ENCODE peak calls at places on chromosome 1, in eight cellular contexts. S is T follicular helper cell, Y is M059J, V is astrocyte of the spinal cord, N is nucleus accumbens, O is T-cell, C is NCI-H446, Q is iPS DF 6.9. A is an unnamed sample.

GRCh38 chr1:67726224-67726623 is 41.2 kb downstream of the GADD45A start:
- DNase-seq in S (no peak), Y (peak), V (no peak), N (no peak), O (no peak), C (no peak), Q (no peak), A (peak)

GRCh38 chr1:209877109-209877764 is 49.5 kb downstream of the UTP25 start:
- DNase-seq in S (no peak), Y (peak), V (no peak), N (no peak), O (no peak), C (no peak), Q (no peak), A (peak)

GRCh38 chr1:185969524-185969991 is 235.4 kb downstream of the HMCN1 start:
- DNase-seq in S (no peak), Y (peak), V (peak), N (no peak), O (no peak), C (no peak), Q (no peak), A (peak)

GRCh38 chr1:1196431-1197187 is 9.8 kb downstream of the TNFRSF18 start:
- DNase-seq in S (no peak), Y (no peak), V (no peak), N (no peak), O (no peak), C (no peak), Q (no peak), A (no peak)

GRCh38 chr1:172398193-172398592 is 22.3 kb upstream of the C1orf105 start:
- DNase-seq in S (no peak), Y (no peak), V (peak), N (no peak), O (no peak), C (peak), Q (no peak), A (peak)

GRCh38 chr1:62312698-62313097 is 6.5 kb downstream of the KANK4 start:
- DNase-seq in S (no peak), Y (peak), V (no peak), N (no peak), O (no peak), C (no peak), Q (no peak), A (no peak)

GRCh38 chr1:175822575-175822974 is 79.2 kb upstream of the TNR start:
- DNase-seq in S (no peak), Y (peak), V (peak), N (no peak), O (no peak), C (no peak), Q (no peak), A (peak)

GRCh38 chr1:147723691-147724323 is 36.6 kb downstream of the GJA5 start:
- DNase-seq in S (peak), Y (peak), V (no peak), N (peak), O (peak), C (no peak), Q (peak), A (peak)

GRCh38 chr1:57421366-57421765 is 2.5 kb downstream of the DAB1 start:
- DNase-seq in S (no peak), Y (no peak), V (no peak), N (no peak), O (no peak), C (no peak), Q (no peak), A (no peak)

GRCh38 chr1:34825455-34826081 is 32.8 kb downstream of the GJA4 start:
- DNase-seq in S (no peak), Y (no peak), V (no peak), N (no peak), O (no peak), C (no peak), Q (no peak), A (no peak)

GRCh38 chr1:103489881-103490280 is 35.6 kb upstream of the RNPC3 start:
- DNase-seq in S (no peak), Y (peak), V (peak), N (no peak), O (no peak), C (no peak), Q (no peak), A (peak)

GRCh38 chr1:180953791-180954721 is 41.4 kb downstream of the KIAA1614 start:
- DNase-seq in S (peak), Y (peak), V (peak), N (peak), O (peak), C (no peak), Q (no peak), A (peak)

GRCh38 chr1:56284933-56285332 is 294.4 kb downstream of the PLPP3 start:
- DNase-seq in S (no peak), Y (peak), V (peak), N (no peak), O (no peak), C (no peak), Q (no peak), A (peak)

GRCh38 chr1:46278807-46279206 is 24.6 kb downstream of the LRRC41 start:
- DNase-seq in S (no peak), Y (peak), V (peak), N (no peak), O (no peak), C (no peak), Q (no peak), A (no peak)

GRCh38 chr1:162561616-162562451 is at the start of gene UAP1:
- DNase-seq in S (no peak), Y (peak), V (peak), N (no peak), O (no peak), C (no peak), Q (no peak), A (peak)

GRCh38 chr1:54294846-54295245 is 94.9 kb downstream of the MRPL37 start:
- DNase-seq in S (no peak), Y (no peak), V (no peak), N (no peak), O (no peak), C (no peak), Q (no peak), A (peak)

GRCh38 chr1:66506991-66507390 is 27.0 kb upstream of the SGIP1 start:
- DNase-seq in S (no peak), Y (no peak), V (no peak), N (no peak), O (no peak), C (no peak), Q (no peak), A (no peak)

GRCh38 chr1:6807782-6808181 is 22.5 kb downstream of the CAMTA1 start:
- DNase-seq in S (no peak), Y (no peak), V (no peak), N (no peak), O (no peak), C (no peak), Q (no peak), A (peak)

GRCh38 chr1:67855944-67856343 is 22.7 kb upstream of the GNG12 start:
- DNase-seq in S (no peak), Y (no peak), V (peak), N (peak), O (no peak), C (no peak), Q (no peak), A (no peak)

GRCh38 chr1:1846386-1846918 is 44.4 kb downstream of the GNB1 start:
- DNase-seq in S (no peak), Y (no peak), V (no peak), N (no peak), O (no peak), C (no peak), Q (no peak), A (no peak)

GRCh38 chr1:12095822-12096263 is 32.7 kb downstream of the TNFRSF8 start:
- DNase-seq in S (no peak), Y (peak), V (no peak), N (no peak), O (no peak), C (peak), Q (peak), A (peak)

GRCh38 chr1:23122023-23122738 is 46.5 kb downstream of the LUZP1 start:
- DNase-seq in S (no peak), Y (peak), V (peak), N (no peak), O (no peak), C (peak), Q (no peak), A (peak)

GRCh38 chr1:71834570-71835441 is 447.5 kb downstream of the NEGR1 start:
- DNase-seq in S (no peak), Y (no peak), V (no peak), N (no peak), O (no peak), C (peak), Q (no peak), A (no peak)

GRCh38 chr1:31811605-31812004 is 4.2 kb downstream of the SPOCD1 start:
- DNase-seq in S (no peak), Y (peak), V (peak), N (peak), O (no peak), C (peak), Q (no peak), A (peak)